ENCODE peak calls at places on chromosomes 16 and 17, in ten cellular contexts. T is omental fat pad; N is fibroblast of the aortic adventitia; M is transverse colon; L is NCI-H2171; K is NCI-H774; H is activated T-helper 9 cell treated with anti-CD3 and anti-CD28 coated beads, Interleukin-2, amount 50 U/mL, for 16 hours; F is left kidney; I is upper lobe of right lung; Y is H9. B is an unnamed sample.

GRCh38 chr17:44655983-44656700 is at the start of gene MEIOC:
- DNase-seq in T (no peak), N (no peak), M (no peak), L (peak), K (no peak), H (peak), F (peak), I (no peak), Y (peak), B (no peak)

GRCh38 chr17:7260601-7261376 is 1.5 kb downstream of the CLDN7 start:
- DNase-seq in T (peak), N (no peak), M (peak), L (peak), K (no peak), H (no peak), F (peak), I (peak), Y (peak), B (peak)

GRCh38 chr16:58331024-58331707 is 36.3 kb upstream of the PRSS54 start:
- DNase-seq in T (no peak), N (no peak), M (no peak), L (peak), K (no peak), H (no peak), F (peak), I (no peak), Y (peak), B (no peak)

GRCh38 chr17:65523411-65523810 is 38.0 kb downstream of the AXIN2 start:
- DNase-seq in T (no peak), N (no peak), M (no peak), L (no peak), K (no peak), H (no peak), F (no peak), I (no peak), Y (no peak), B (peak)

GRCh38 chr16:10130482-10130996 is 51.7 kb downstream of the GRIN2A start:
- DNase-seq in T (no peak), N (peak), M (no peak), L (no peak), K (no peak), H (no peak), F (no peak), I (no peak), Y (no peak), B (no peak)

GRCh38 chr16:10995555-10995954 is 51.2 kb downstream of the CLEC16A start:
- DNase-seq in T (no peak), N (no peak), M (no peak), L (no peak), K (no peak), H (no peak), F (no peak), I (no peak), Y (no peak), B (no peak)

GRCh38 chr16:2782583-2783351 is 4.6 kb downstream of the PRSS33 start:
- DNase-seq in T (peak), N (no peak), M (peak), L (no peak), K (no peak), H (no peak), F (no peak), I (peak), Y (peak), B (no peak)

GRCh38 chr17:82457071-82457789 is 1.3 kb upstream of the NARF start:
- DNase-seq in T (no peak), N (peak), M (peak), L (no peak), K (no peak), H (no peak), F (no peak), I (no peak), Y (no peak), B (no peak)

B was measured in T-helper 1 cell.